ENCODE peak calls at places on chromosomes 1 and 21, in seven cellular contexts. P is AG20443; X is iris pigment epithelial cell; C is activated CD4-positive, alpha-beta T cell treated with anti-CD3 and anti-CD28 coated beads for 48 hours; N is Peyer's patch; D is stimulated activated CD8-positive, alpha-beta memory T cell treated with anti-CD3 and anti-CD28 coated beads, Interleukin-15, amount 100 ng/mL, for 4 hours; Y is OCI-LY7. G is an unnamed sample.

GRCh38 chr21:43597052-43597451 is 62.2 kb downstream of the HSF2BP start:
- DNase-seq in Y (no peak), X (peak), C (no peak), N (no peak), P (peak), D (no peak), G (peak)

GRCh38 chr1:169511339-169512028 is 25.7 kb upstream of the SLC19A2 start:
- DNase-seq in P (peak), C (no peak), D (no peak), X (peak), N (no peak), Y (no peak), G (peak)

GRCh38 chr1:30415171-30415940 is 308.0 kb downstream of the MATN1 start:
- DNase-seq in C (no peak), Y (no peak), N (no peak), X (no peak), P (peak), D (no peak), G (no peak)

GRCh38 chr1:12173631-12174121 is 6.9 kb downstream of the TNFRSF1B start:
- DNase-seq in P (no peak), Y (no peak), X (no peak), N (peak), C (peak), D (peak), G (no peak)

GRCh38 chr1:83839566-83840173 is 159.3 kb downstream of the TTLL7 start:
- DNase-seq in X (peak), Y (no peak), C (no peak), N (no peak), D (no peak), P (peak), G (no peak)

GRCh38 chr1:207644852-207645631 is at the start of gene CR1L:
- DNase-seq in X (peak), C (peak), P (peak), D (peak), N (peak), Y (no peak), G (peak)

GRCh38 chr1:6095511-6096242 is 50.0 kb downstream of the KCNAB2 start:
- DNase-seq in N (no peak), D (no peak), P (no peak), C (no peak), Y (no peak), X (no peak), G (no peak)

GRCh38 chr1:168287237-168287664 is 6.6 kb downstream of the TBX19 start:
- DNase-seq in N (no peak), X (peak), C (no peak), P (no peak), Y (no peak), D (no peak), G (peak)

GRCh38 chr1:31605908-31606427 is 11.5 kb upstream of the HCRTR1 start:
- DNase-seq in C (peak), X (peak), N (peak), P (peak), D (no peak), Y (peak), G (peak)

GRCh38 chr1:23726669-23727068 is 16.6 kb upstream of the ELOA start:
- DNase-seq in Y (peak), X (no peak), N (no peak), C (no peak), P (no peak), D (no peak), G (no peak)

GRCh38 chr1:165631403-165632151 is 543 bp downstream of the MGST3 start:
- DNase-seq in D (peak), Y (peak), P (peak), N (peak), C (peak), X (peak), G (peak)

GRCh38 chr1:36125129-36125991 is at the start of gene COL8A2:
- DNase-seq in X (no peak), D (no peak), C (no peak), P (peak), N (no peak), Y (no peak), G (no peak)

GRCh38 chr1:64263335-64263734 is 59.9 kb downstream of the UBE2U start:
- DNase-seq in P (no peak), X (peak), N (no peak), C (no peak), Y (no peak), D (no peak), G (no peak)

GRCh38 chr1:75725861-75726361 is 1.4 kb downstream of the ACADM start:
- DNase-seq in D (no peak), Y (peak), X (no peak), C (no peak), P (no peak), N (peak), G (no peak)

GRCh38 chr1:151841141-151841540 is 1.5 kb upstream of the C2CD4D start:
- DNase-seq in X (peak), C (no peak), N (no peak), P (no peak), D (no peak), Y (no peak), G (peak)

GRCh38 chr1:89298461-89298860 is 25.8 kb upstream of the GBP5 start:
- DNase-seq in D (no peak), X (no peak), C (no peak), N (no peak), Y (no peak), P (no peak), G (no peak)

GRCh38 chr1:159868766-159869165 is 6.3 kb upstream of the VSIG8 start:
- DNase-seq in D (no peak), Y (no peak), P (no peak), C (no peak), X (no peak), N (no peak), G (no peak)

GRCh38 chr21:28516996-28517592 is 475.6 kb downstream of the LTN1 start:
- DNase-seq in D (peak), N (peak), X (peak), P (no peak), Y (peak), C (peak), G (peak)

GRCh38 chr1:86741947-86742572 is 37.7 kb downstream of the SH3GLB1 start:
- DNase-seq in Y (peak), N (no peak), D (no peak), X (peak), P (no peak), C (peak), G (peak)

GRCh38 chr1:82318265-82318664 is 517.5 kb downstream of the ADGRL2 start:
- DNase-seq in N (no peak), X (peak), Y (no peak), D (no peak), C (no peak), P (no peak), G (no peak)

GRCh38 chr21:27681038-27681437 is 714.1 kb upstream of the ADAMTS5 start:
- DNase-seq in P (no peak), Y (no peak), N (no peak), X (peak), C (no peak), D (no peak), G (no peak)

GRCh38 chr1:116694524-116694923 is 27.0 kb upstream of the IGSF3 start:
- DNase-seq in P (no peak), D (no peak), C (no peak), N (no peak), Y (no peak), X (no peak), G (no peak)